ENCODE peak calls at places on chromosomes 3 and 15, in ten cellular contexts. Z is PC-9, B is tibial artery, D is GM13976, W is H9, X is foreskin keratinocyte, S is cardiac fibroblast, O is AG09319, R is keratinocyte, T is NB4. H is an unnamed sample.

GRCh38 chr15:61155741-61156700 is 73.1 kb downstream of the RORA start:
- DNase-seq in R (no peak), W (no peak), X (no peak), T (peak; percentile 4), O (no peak), Z (no peak), B (peak; percentile 69), S (peak; percentile 68), D (no peak), H (no peak)

GRCh38 chr3:105672996-105673395 is 195.8 kb downstream of the CBLB start:
- DNase-seq in R (no peak), S (no peak), B (no peak), T (no peak), W (no peak), Z (no peak), O (no peak), X (no peak), D (no peak), H (no peak)

GRCh38 chr15:32641517-32642059 is at the start of gene SCG5:
- DNase-seq in O (no peak), B (no peak), T (no peak), S (peak; percentile 40), R (no peak), W (peak; percentile 94), X (no peak), D (no peak), Z (no peak), H (peak; percentile 60)

GRCh38 chr3:115670911-115671310 is 47.6 kb downstream of the GAP43 start:
- DNase-seq in X (no peak), S (no peak), B (no peak), D (no peak), R (no peak), T (no peak), W (no peak), O (no peak), Z (no peak), H (no peak)

GRCh38 chr15:72585659-72586058 is 68.8 kb upstream of the GOLGA6B start:
- DNase-seq in X (no peak), S (peak; percentile 50), O (no peak), D (no peak), B (no peak), W (no peak), R (no peak), Z (no peak), T (no peak), H (no peak)

GRCh38 chr15:66163553-66163952 is 90.0 kb downstream of the MEGF11 start:
- DNase-seq in T (no peak), Z (no peak), X (no peak), B (no peak), W (no peak), O (no peak), S (no peak), R (no peak), D (no peak), H (no peak)

GRCh38 chr3:65568497-65568896 is 470.2 kb downstream of the MAGI1 start:
- DNase-seq in Z (no peak), T (no peak), S (no peak), B (no peak), X (no peak), R (no peak), W (no peak), D (no peak), O (no peak), H (no peak)

GRCh38 chr3:55742027-55742710 is 255.1 kb upstream of the WNT5A start:
- DNase-seq in S (no peak), O (no peak), Z (no peak), X (no peak), W (no peak), T (no peak), R (no peak), B (no peak), D (no peak), H (no peak)

GRCh38 chr3:195715583-195716266 is 5.1 kb upstream of the MUC20 start:
- DNase-seq in W (no peak), O (no peak), S (peak; percentile 45), D (no peak), Z (peak; percentile 97), T (no peak), R (peak; percentile 30), B (no peak), X (peak; percentile 39), H (no peak)

GRCh38 chr3:143224731-143225130 is 105.2 kb downstream of the CHST2 start:
- DNase-seq in T (no peak), R (no peak), B (no peak), S (no peak), X (no peak), O (no peak), W (no peak), Z (no peak), D (no peak), H (no peak)

GRCh38 chr3:39106281-39107055 is 959 bp downstream of the GORASP1 start:
- DNase-seq in B (no peak), W (peak; percentile 41), O (no peak), S (peak; percentile 39), T (peak; percentile 13), R (no peak), D (peak; percentile 66), X (no peak), Z (no peak), H (no peak)

GRCh38 chr3:24139463-24140412 is 194.7 kb downstream of the NR1D2 start:
- DNase-seq in X (no peak), T (no peak), S (no peak), W (no peak), R (no peak), B (no peak), O (no peak), D (no peak), Z (no peak), H (no peak)

GRCh38 chr15:66172339-66172980 is 81.1 kb downstream of the MEGF11 start:
- DNase-seq in T (no peak), W (peak; percentile 54), D (no peak), Z (no peak), X (no peak), B (no peak), S (no peak), O (no peak), R (no peak), H (no peak)

GRCh38 chr3:9414822-9415221 is 17.4 kb downstream of the SETD5 start:
- DNase-seq in D (no peak), S (no peak), X (no peak), R (no peak), T (no peak), B (no peak), O (no peak), W (no peak), Z (no peak), H (no peak)

GRCh38 chr15:28191832-28192231 is 92.7 kb upstream of the OCA2 start:
- DNase-seq in T (peak; percentile 3), W (peak; percentile 49), X (no peak), Z (no peak), D (no peak), B (no peak), S (peak; percentile 74), R (no peak), O (peak; percentile 24), H (no peak)
- TF ChIP-seq CTCF in T (no peak), W (peak; percentile 32), X (no peak), Z (no peak), D (no peak), B (peak; percentile 23), S (peak; percentile 63), R (no peak), O (peak; percentile 60), H (no peak)

GRCh38 chr3:50347187-50347813 is 1.8 kb upstream of the ZMYND10 start:
- DNase-seq in D (peak; percentile 73), R (no peak), X (no peak), W (peak; percentile 60), S (peak; percentile 83), O (peak; percentile 41), T (peak; percentile 81), B (no peak), Z (peak; percentile 60), H (peak; percentile 68)
- TF ChIP-seq CTCF in D (peak; percentile 51), R (peak; percentile 52), X (peak; percentile 76), W (peak; percentile 71), S (peak; percentile 63), O (peak; percentile 65), T (peak; percentile 52), B (peak; percentile 50), Z (peak; percentile 68), H (peak; percentile 65)

GRCh38 chr15:78624651-78625590 is 4.1 kb upstream of the CHRNA3 start:
- DNase-seq in D (no peak), W (no peak), Z (no peak), B (peak; percentile 28), S (no peak), O (no peak), X (no peak), R (no peak), T (no peak), H (no peak)

GRCh38 chr15:78626611-78627010 is 5.8 kb upstream of the CHRNA3 start:
- DNase-seq in B (no peak), O (no peak), X (no peak), Z (no peak), T (no peak), R (no peak), D (no peak), W (no peak), S (no peak), H (no peak)

GRCh38 chr15:78625621-78626280 is 5.0 kb upstream of the CHRNA3 start:
- DNase-seq in D (no peak), W (no peak), S (no peak), O (no peak), T (no peak), R (no peak), Z (no peak), X (no peak), B (peak; percentile 25), H (no peak)

GRCh38 chr15:78621810-78622402 is 1.1 kb upstream of the CHRNA3 start:
- DNase-seq in R (no peak), T (no peak), S (no peak), D (no peak), O (no peak), X (no peak), W (no peak), Z (no peak), B (peak; percentile 29), H (no peak)

DNA sequence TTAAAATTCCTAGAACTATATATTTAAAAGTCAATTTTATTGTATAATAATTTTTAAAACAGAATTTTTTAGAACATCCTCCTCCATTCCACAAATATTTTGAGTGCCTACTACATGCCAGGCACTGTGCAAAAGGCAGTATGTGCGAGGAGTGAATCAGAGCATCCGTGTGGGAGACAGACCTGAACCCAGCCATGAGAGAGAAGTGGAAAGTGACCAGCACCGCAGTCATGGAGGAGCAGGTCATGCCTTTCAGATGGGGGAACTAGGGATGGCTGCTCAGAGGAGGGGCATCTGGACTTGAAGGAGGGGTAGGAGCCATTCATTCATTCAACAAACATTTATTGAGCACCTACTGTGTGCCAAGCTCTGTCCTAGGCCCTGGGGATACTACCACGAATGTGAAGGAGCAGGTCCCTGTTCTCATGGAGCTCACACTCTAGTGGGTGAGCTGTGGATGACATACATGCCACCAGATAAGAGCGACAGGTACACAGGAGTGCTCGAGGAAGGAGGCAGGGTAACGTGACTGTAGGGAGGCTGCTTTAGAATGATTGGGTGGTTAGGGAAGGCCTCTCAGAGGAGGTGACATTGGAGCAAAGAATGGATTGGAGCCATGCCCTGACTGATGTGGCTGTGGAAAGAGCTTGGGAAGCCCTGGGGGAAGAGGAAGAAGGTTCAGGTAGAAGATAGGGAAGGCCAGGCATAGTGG is 3.1 kb upstream of the CHRNA3 start:
- DNase-seq in X (no peak), R (no peak), O (no peak), D (no peak), B (no peak), S (no peak), Z (no peak), W (no peak), T (no peak), H (no peak)
- TF ChIP-seq CTCF in X (no peak), R (no peak), O (no peak), D (no peak), B (no peak), S (no peak), Z (no peak), W (no peak), T (no peak), H (no peak)

GRCh38 chr3:169060037-169060436 is 603.5 kb downstream of the MECOM start:
- DNase-seq in X (no peak), S (peak; percentile 25), W (no peak), Z (no peak), R (no peak), D (no peak), O (no peak), B (no peak), T (no peak), H (no peak)
- TF ChIP-seq CTCF in X (peak; percentile 38), S (no peak), W (no peak), Z (no peak), R (peak; percentile 14), D (no peak), O (no peak), B (no peak), T (no peak), H (no peak)